ENCODE peak calls at places on chromosomes 1 and 21, in five cellular contexts. D, L, Y, I and F are unnamed samples.

GRCh38 chr1:32900956-32901822 is at the start of gene TMEM54:
- DNase-seq in D (no peak), L (no peak), Y (peak; percentile 81), I (peak; percentile 15), F (no peak)

GRCh38 chr1:66732407-66733166 is 19.7 kb upstream of the DYNLT5 start:
- DNase-seq in D (no peak), L (peak; percentile 15), Y (no peak), I (peak; percentile 26), F (no peak)

GRCh38 chr21:44555200-44555875 is 3.3 kb downstream of the KRTAP10-3 start:
- DNase-seq in D (no peak), L (no peak), Y (no peak), I (no peak), F (no peak)

GRCh38 chr1:78132174-78132972 is 86.6 kb downstream of the GIPC2 start:
- DNase-seq in D (no peak), L (no peak), Y (no peak), I (no peak), F (no peak)

GRCh38 chr21:26719750-26720149 is 125.5 kb downstream of the ADAMTS1 start:
- DNase-seq in D (no peak), L (peak; percentile 17), Y (no peak), I (no peak), F (no peak)

GRCh38 chr1:33902486-33903209 is 38.8 kb downstream of the HMGB4 start:
- DNase-seq in D (no peak), L (peak; percentile 55), Y (no peak), I (no peak), F (peak; percentile 33)

GRCh38 chr1:183780159-183780558 is 24.8 kb upstream of the RGL1 start:
- DNase-seq in D (no peak), L (no peak), Y (no peak), I (no peak), F (no peak)

GRCh38 chr1:27856561-27857343 is 15.6 kb upstream of the THEMIS2 start:
- DNase-seq in D (no peak), L (no peak), Y (no peak), I (no peak), F (no peak)

GRCh38 chr21:38819051-38819718 is 13.5 kb downstream of the ETS2 start:
- DNase-seq in D (no peak), L (no peak), Y (peak; percentile 61), I (no peak), F (no peak)

GRCh38 chr1:207579436-207579799 is 65.5 kb upstream of the CR1L start:
- DNase-seq in D (peak; percentile 6), L (peak; percentile 57), Y (peak; percentile 40), I (peak; percentile 60), F (peak; percentile 64)

GRCh38 chr1:204232530-204232929 is 18.7 kb upstream of the GOLT1A start:
- DNase-seq in D (peak; percentile 26), L (peak; percentile 40), Y (no peak), I (peak; percentile 71), F (peak; percentile 47)

GRCh38 chr1:53324321-53324720 is 3.5 kb downstream of the LRP8 start:
- DNase-seq in D (no peak), L (no peak), Y (no peak), I (no peak), F (no peak)

GRCh38 chr1:53324728-53325297 is 3.1 kb downstream of the LRP8 start:
- DNase-seq in D (no peak), L (peak; percentile 30), Y (no peak), I (peak; percentile 17), F (peak; percentile 52)

GRCh38 chr1:53326598-53327182 is 1.2 kb downstream of the LRP8 start:
- DNase-seq in D (no peak), L (no peak), Y (peak; percentile 79), I (no peak), F (no peak)

GRCh38 chr1:53326088-53326597 is 1.7 kb downstream of the LRP8 start:
- DNase-seq in D (peak; percentile 70), L (peak; percentile 78), Y (peak; percentile 95), I (peak; percentile 77), F (peak; percentile 70)

GRCh38 chr1:53325326-53326087 is 2.4 kb downstream of the LRP8 start:
- DNase-seq in D (no peak), L (no peak), Y (no peak), I (no peak), F (no peak)
- TF ChIP-seq CTCF in D (no peak), L (no peak), Y (no peak), I (no peak), F (no peak)

GRCh38 chr21:45642122-45642813 is 1.3 kb upstream of the PCBP3 start:
- DNase-seq in D (no peak), L (no peak), Y (peak; percentile 27), I (no peak), F (no peak)
- H3K4me3 ChIP-seq in D (peak overlapping the region; percentile 19), L (no peak overlapping the region), Y (peak overlapping the region; percentile 35), I (peak overlapping the region; percentile 28), F (peak overlapping the region; percentile 45)

GRCh38 chr1:26189751-26190275 is 589 bp upstream of the CATSPER4 start:
- DNase-seq in D (no peak), L (no peak), Y (no peak), I (no peak), F (no peak)

GRCh38 chr1:26191739-26192138 is 1.3 kb downstream of the CATSPER4 start:
- DNase-seq in D (no peak), L (no peak), Y (no peak), I (no peak), F (no peak)

GRCh38 chr1:26188477-26188876 is 1.9 kb upstream of the CATSPER4 start:
- DNase-seq in D (no peak), L (no peak), Y (no peak), I (no peak), F (no peak)

GRCh38 chr1:26189331-26189730 is 1.1 kb upstream of the CATSPER4 start:
- DNase-seq in D (no peak), L (no peak), Y (no peak), I (no peak), F (no peak)

DNA sequence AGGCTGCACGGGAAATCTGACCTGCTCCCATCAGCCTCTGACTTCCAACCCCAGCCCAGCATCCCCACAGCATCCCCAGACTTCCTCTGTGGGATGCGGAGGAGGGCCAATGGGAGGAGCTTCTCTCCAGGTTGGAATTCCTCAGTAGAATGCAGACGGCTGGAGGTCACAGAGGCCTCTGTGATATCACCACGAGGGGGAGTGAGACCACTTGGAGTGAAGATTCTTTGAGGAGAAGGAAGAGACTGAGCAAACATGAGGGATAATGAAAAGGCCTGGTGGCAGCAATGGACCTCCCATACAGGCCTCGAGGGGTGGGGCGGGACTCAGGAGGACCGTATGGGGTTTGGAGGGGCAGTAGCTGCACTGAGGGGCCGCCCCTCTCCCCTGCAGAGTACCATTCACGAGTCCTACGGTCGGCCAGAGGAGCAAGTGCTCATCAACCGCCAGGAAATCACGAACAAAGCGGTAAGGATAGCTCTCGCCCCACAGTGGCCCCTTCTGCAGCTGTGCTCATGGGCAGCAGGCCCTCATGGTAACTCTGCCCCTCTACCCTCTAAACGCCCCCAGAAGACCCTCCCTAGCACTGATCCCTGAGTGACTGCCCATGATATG is at the start of gene CATSPER4:
- DNase-seq in D (no peak), L (peak; percentile 4), Y (no peak), I (no peak), F (no peak)
- TF ChIP-seq CTCF in D (no peak), L (peak; percentile 28), Y (peak; percentile 13), I (peak; percentile 18), F (peak; percentile 25)

DNA sequence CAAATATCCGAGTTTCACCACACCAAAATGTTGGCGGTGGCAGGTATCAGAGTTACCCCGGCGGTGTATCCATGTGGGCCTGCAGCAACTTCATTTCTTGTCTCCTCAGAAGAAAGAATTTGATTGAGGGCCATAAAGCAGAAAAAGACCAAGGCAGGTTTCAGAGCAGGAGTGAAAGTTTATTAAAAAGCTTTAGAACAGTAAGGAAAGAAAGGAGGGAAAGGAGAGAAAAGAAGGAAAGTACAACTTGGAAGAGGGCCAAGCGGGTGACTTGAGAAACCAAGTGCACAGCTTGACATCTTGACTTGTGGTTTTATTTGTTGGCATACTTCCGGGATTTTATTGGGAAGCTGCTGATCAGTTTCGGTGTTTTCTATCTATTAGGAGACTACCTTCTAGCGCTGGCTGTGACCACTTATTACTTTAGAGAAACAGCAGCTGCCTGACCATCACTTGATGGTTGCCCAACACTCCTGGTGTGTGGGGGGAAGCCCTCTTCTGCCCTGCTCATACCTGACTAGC is 75.5 kb upstream of the RAB3GAP2 start:
- DNase-seq in D (no peak), L (no peak), Y (no peak), I (no peak), F (no peak)
- H3K4me3 ChIP-seq in D (no peak overlapping the region), L (no peak overlapping the region), Y (no peak overlapping the region), I (no peak overlapping the region), F (no peak overlapping the region)

GRCh38 chr1:19872190-19872589 is 10.0 kb upstream of the OTUD3 start:
- DNase-seq in D (no peak), L (peak; percentile 5), Y (peak; percentile 90), I (no peak), F (no peak)
- TF ChIP-seq CTCF in D (peak; percentile 19), L (peak; percentile 25), Y (peak; percentile 23), I (no peak), F (no peak)

DNA sequence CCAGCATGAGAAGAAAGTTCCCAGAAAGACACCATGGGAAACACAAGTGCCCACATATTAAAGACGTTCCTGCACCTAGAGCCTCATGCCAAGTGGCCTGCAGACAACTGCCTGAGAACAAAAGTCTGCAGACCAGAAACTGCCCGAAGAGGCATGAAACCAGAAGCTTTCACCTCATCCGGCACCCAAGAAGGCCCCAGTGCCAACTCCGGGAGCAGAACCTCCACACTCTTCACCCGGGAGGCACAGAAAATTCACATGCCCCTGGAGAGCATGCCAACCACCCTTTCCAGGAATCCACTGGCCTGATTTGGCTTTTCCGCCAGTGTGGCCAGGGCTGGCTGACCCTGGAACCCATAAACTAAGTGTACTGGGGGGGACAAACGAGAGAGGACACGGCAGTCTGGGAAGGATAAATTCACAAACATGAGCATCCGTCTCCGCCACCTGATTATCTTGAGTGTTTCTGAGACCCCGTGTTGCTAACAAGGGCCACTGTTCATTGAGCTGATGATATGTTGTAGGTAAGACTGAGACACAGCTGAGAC is 6.8 kb downstream of the TFF2 start:
- DNase-seq in D (no peak), L (no peak), Y (peak; percentile 13), I (no peak), F (no peak)
- H3K4me3 ChIP-seq in D (no peak overlapping the region), L (no peak overlapping the region), Y (no peak overlapping the region), I (no peak overlapping the region), F (no peak overlapping the region)

DNA sequence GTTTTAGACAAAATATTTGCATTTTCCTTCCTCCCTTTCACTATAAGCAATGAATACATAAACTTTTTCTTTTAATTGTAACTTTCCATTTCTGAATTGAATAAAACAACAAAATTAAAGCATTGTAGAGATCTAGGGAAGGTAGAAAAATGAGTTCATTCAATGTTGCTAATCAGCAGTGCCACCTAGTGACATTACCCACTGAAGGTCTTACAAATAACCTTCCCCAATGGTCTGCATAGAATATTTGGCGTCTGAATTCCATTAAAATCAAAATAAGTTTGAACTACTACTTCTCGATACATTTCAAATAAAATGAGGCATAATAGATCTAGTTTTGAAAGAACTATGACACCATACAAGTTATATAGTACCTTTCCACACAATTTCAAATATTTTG is 19.6 kb downstream of the FH start:
- DNase-seq in D (no peak), L (peak; percentile 55), Y (no peak), I (peak; percentile 62), F (peak; percentile 74)
- TF ChIP-seq CTCF in D (peak; percentile 64), L (peak; percentile 71), Y (no peak), I (peak; percentile 60), F (peak; percentile 62)

DNA sequence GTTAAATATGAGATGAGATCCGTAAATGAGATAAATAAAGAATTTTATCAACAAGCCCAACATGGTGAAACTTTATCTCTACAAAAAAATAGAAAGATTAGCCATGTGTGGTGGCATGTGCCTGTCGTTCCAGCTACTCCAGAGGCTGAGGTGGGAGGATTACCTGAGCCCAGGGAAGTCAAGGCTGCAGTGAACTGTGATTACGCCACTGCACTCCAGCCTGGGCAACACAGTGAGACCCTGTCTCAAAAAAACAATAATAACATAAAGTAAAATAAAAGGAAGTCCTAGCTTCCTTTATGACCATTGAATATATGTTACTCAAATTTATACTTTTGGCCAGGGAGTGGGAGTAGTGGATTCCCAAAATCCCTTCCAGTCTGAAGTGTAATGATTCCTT is 48.7 kb upstream of the TEKT2 start:
- DNase-seq in D (no peak), L (no peak), Y (no peak), I (no peak), F (no peak)
- H3K4me3 ChIP-seq in D (no peak overlapping the region), L (no peak overlapping the region), Y (no peak overlapping the region), I (no peak overlapping the region), F (no peak overlapping the region)